ENCODE peak calls at places on chromosomes 5 and 9, in eight cellular contexts. H is breast epithelium, S is H1, W is SK-N-SH, C is stomach, Q is HCT116, D is upper lobe of left lung, Y is sigmoid colon. T is an unnamed sample.

GRCh38 chr5:101393795-101394450 is 490.8 kb upstream of the ST8SIA4 start:
- DNase-seq in H (no peak), S (no peak), W (no peak), C (no peak), Q (no peak), D (no peak), Y (no peak), T (no peak)

GRCh38 chr9:84070590-84070989 is 90.0 kb downstream of the RMI1 start:
- DNase-seq in H (no peak), S (no peak), W (no peak), C (no peak), Q (no peak), D (no peak), Y (no peak), T (no peak)

GRCh38 chr5:137036630-137037029 is 462.5 kb downstream of the SPOCK1 start:
- DNase-seq in H (no peak), S (peak), W (no peak), C (no peak), Q (no peak), D (no peak), Y (no peak), T (no peak)

GRCh38 chr5:60929024-60929423 is 15.8 kb downstream of the ERCC8 start:
- DNase-seq in H (no peak), S (no peak), W (no peak), C (no peak), Q (no peak), D (no peak), Y (no peak), T (no peak)

GRCh38 chr9:133856798-133857197 is 118.6 kb upstream of the SARDH start:
- DNase-seq in H (no peak), S (no peak), W (no peak), C (no peak), Q (no peak), D (no peak), Y (no peak), T (no peak)

GRCh38 chr5:133360693-133361479 is 251.5 kb downstream of the FSTL4 start:
- DNase-seq in H (no peak), S (no peak), W (no peak), C (no peak), Q (no peak), D (no peak), Y (no peak), T (no peak)

GRCh38 chr5:170286532-170286931 is 11.0 kb downstream of the LCP2 start:
- DNase-seq in H (no peak), S (no peak), W (no peak), C (no peak), Q (no peak), D (no peak), Y (no peak), T (no peak)

GRCh38 chr5:93019896-93020295 is 561.1 kb downstream of the NR2F1-AS1 start:
- DNase-seq in H (no peak), S (no peak), W (no peak), C (no peak), Q (no peak), D (no peak), Y (no peak), T (no peak)

GRCh38 chr9:128419061-128419925 is 1.4 kb upstream of the CERCAM start:
- DNase-seq in H (no peak), S (no peak), W (peak), C (no peak), Q (no peak), D (no peak), Y (no peak), T (no peak)

GRCh38 chr9:91986248-91986647 is 36.2 kb upstream of the ROR2 start:
- DNase-seq in H (no peak), S (no peak), W (no peak), C (no peak), Q (no peak), D (no peak), Y (no peak), T (no peak)

GRCh38 chr9:80698725-80699124 is 990.6 kb downstream of the TLE1 start:
- DNase-seq in H (no peak), S (no peak), W (no peak), C (no peak), Q (no peak), D (no peak), Y (no peak), T (no peak)

DNA sequence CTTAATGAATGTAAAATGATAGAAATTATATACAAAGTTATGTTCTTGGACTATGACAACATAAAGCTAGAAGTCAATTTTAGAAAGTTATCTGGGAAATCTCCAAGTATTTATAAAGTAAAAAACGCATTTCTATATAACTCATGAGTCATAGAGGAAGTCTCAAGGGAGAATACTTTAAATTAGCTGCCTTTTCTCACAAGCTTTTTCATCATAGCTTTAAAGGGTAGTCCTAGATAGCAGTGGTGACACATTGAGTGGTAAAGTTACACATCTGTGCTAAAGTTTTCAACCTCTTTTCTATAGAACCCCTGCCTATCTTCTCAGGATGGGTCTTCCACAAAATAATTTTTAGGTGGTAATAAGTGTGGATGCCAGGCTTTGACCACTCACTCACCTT is 598.3 kb upstream of the FAM174A start:
- DNase-seq in H (no peak), S (no peak), W (no peak), C (no peak), Q (no peak), D (no peak), Y (no peak), T (no peak)
- H3K27ac ChIP-seq in H (no peak), S (no peak), W (no peak), C (no peak), Q (no peak), D (no peak), Y (no peak), T (no peak)

DNA sequence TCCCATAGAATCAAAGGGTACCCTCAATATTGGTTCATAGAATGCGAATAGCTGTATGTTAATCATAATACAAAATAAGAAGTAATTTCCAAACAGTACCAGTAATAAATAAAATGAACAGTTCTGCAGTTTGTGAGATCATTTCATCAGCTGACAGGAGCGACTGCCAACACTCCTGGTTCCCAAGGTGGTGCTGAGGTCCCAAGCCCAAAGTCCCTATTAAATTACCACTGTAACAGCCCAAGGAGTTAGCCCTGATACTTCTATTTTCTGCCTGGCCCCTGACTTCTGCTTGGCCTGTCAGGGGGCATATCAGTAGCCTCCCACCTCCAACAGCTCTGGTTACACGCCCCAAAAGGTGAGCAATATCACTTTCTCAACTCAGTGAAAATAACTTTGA is 47.1 kb downstream of the ANKH start:
- DNase-seq in H (no peak), S (no peak), W (no peak), C (no peak), Q (no peak), D (no peak), Y (no peak), T (no peak)
- TF ChIP-seq POLR2AphosphoS5 in H (no peak), S (no peak), W (no peak), C (no peak), Q (no peak), D (no peak), Y (no peak), T (no peak)

GRCh38 chr5:10233011-10233410 is 16.7 kb downstream of the ATPSCKMT start:
- DNase-seq in H (no peak), S (no peak), W (no peak), C (no peak), Q (no peak), D (peak), Y (no peak), T (no peak)
- H3K27ac ChIP-seq in H (no peak), S (no peak), W (peak), C (no peak), Q (peak), D (no peak), Y (no peak), T (no peak)

GRCh38 chr9:132241483-132241839 is 79.6 kb downstream of the NTNG2 start:
- DNase-seq in H (no peak), S (no peak), W (no peak), C (no peak), Q (no peak), D (peak), Y (no peak), T (no peak)

GRCh38 chr9:132239999-132240859 is 78.4 kb downstream of the NTNG2 start:
- DNase-seq in H (no peak), S (no peak), W (peak), C (no peak), Q (no peak), D (no peak), Y (no peak), T (peak)

GRCh38 chr9:132241840-132242620 is 80.2 kb downstream of the NTNG2 start:
- DNase-seq in H (no peak), S (no peak), W (peak), C (peak), Q (no peak), D (peak), Y (no peak), T (peak)

GRCh38 chr9:132239518-132239917 is 77.7 kb downstream of the NTNG2 start:
- DNase-seq in H (no peak), S (no peak), W (no peak), C (no peak), Q (no peak), D (no peak), Y (no peak), T (no peak)

GRCh38 chr9:132240860-132241482 is 79.1 kb downstream of the NTNG2 start:
- DNase-seq in H (peak), S (peak), W (peak), C (peak), Q (peak), D (peak), Y (peak), T (peak)
- TF ChIP-seq POLR2AphosphoS5 in H (no peak), S (no peak), W (no peak), C (peak), Q (no peak), D (peak), Y (no peak), T (peak)